ENCODE peak calls at places on chromosomes 1 and 21, in seven cellular contexts. One of them, this sample, is unnamed.

GRCh38 chr1:68175621-68176398 is 56.5 kb downstream of the WLS start:
- DNase-seq in fibroblast of lung: peak; percentile 70
- DNase-seq in CD4-positive, alpha-beta T cell: no peak
- DNase-seq in B cell: no peak
- DNase-seq in neural crest cell: no peak
- DNase-seq in sigmoid colon: no peak
- DNase-seq in GM13977: no peak
- DNase-seq in this sample: no peak

GRCh38 chr1:217088521-217089221 is 365.4 kb upstream of the ESRRG start:
- DNase-seq in fibroblast of lung: peak; percentile 30
- DNase-seq in CD4-positive, alpha-beta T cell: no peak
- DNase-seq in B cell: no peak
- DNase-seq in neural crest cell: no peak
- DNase-seq in sigmoid colon: no peak
- DNase-seq in GM13977: no peak
- DNase-seq in this sample: no peak

GRCh38 chr1:115428676-115429075 is 90.6 kb upstream of the NGF start:
- DNase-seq in fibroblast of lung: peak; percentile 60
- DNase-seq in CD4-positive, alpha-beta T cell: no peak
- DNase-seq in B cell: no peak
- DNase-seq in neural crest cell: no peak
- DNase-seq in sigmoid colon: no peak
- DNase-seq in GM13977: no peak
- DNase-seq in this sample: no peak

GRCh38 chr1:45987204-45987603 is 145.2 kb downstream of the PIK3R3 start:
- DNase-seq in fibroblast of lung: no peak
- DNase-seq in CD4-positive, alpha-beta T cell: no peak
- DNase-seq in B cell: no peak
- DNase-seq in neural crest cell: no peak
- DNase-seq in sigmoid colon: no peak
- DNase-seq in GM13977: no peak
- DNase-seq in this sample: no peak

GRCh38 chr1:2468041-2468472 is 8.0 kb upstream of the PLCH2 start:
- DNase-seq in fibroblast of lung: peak; percentile 20
- DNase-seq in CD4-positive, alpha-beta T cell: peak; percentile 33
- DNase-seq in B cell: no peak
- DNase-seq in neural crest cell: peak; percentile 65
- DNase-seq in sigmoid colon: no peak
- DNase-seq in GM13977: peak; percentile 72
- DNase-seq in this sample: no peak

GRCh38 chr1:7470904-7471638 is 300.0 kb upstream of the VAMP3 start:
- DNase-seq in fibroblast of lung: peak; percentile 98
- DNase-seq in CD4-positive, alpha-beta T cell: no peak
- DNase-seq in B cell: no peak
- DNase-seq in neural crest cell: no peak
- DNase-seq in sigmoid colon: peak; percentile 92
- DNase-seq in GM13977: no peak
- DNase-seq in this sample: peak; percentile 53

GRCh38 chr1:25502957-25503356 is 40.4 kb upstream of the LDLRAP1 start:
- DNase-seq in fibroblast of lung: peak; percentile 65
- DNase-seq in CD4-positive, alpha-beta T cell: no peak
- DNase-seq in B cell: no peak
- DNase-seq in neural crest cell: no peak
- DNase-seq in sigmoid colon: peak; percentile 40
- DNase-seq in GM13977: no peak
- DNase-seq in this sample: no peak

GRCh38 chr1:25486602-25487001 is 55.9 kb downstream of the MACO1 start:
- DNase-seq in fibroblast of lung: peak; percentile 44
- DNase-seq in CD4-positive, alpha-beta T cell: no peak
- DNase-seq in B cell: no peak
- DNase-seq in neural crest cell: no peak
- DNase-seq in sigmoid colon: no peak
- DNase-seq in GM13977: no peak
- DNase-seq in this sample: no peak

GRCh38 chr1:181557313-181557712 is 74.0 kb downstream of the CACNA1E start:
- DNase-seq in fibroblast of lung: no peak
- DNase-seq in CD4-positive, alpha-beta T cell: no peak
- DNase-seq in B cell: no peak
- DNase-seq in neural crest cell: no peak
- DNase-seq in sigmoid colon: no peak
- DNase-seq in GM13977: no peak
- DNase-seq in this sample: no peak

GRCh38 chr1:240138867-240139266 is 47.2 kb downstream of the FMN2 start:
- DNase-seq in fibroblast of lung: no peak
- DNase-seq in CD4-positive, alpha-beta T cell: no peak
- DNase-seq in B cell: no peak
- DNase-seq in neural crest cell: no peak
- DNase-seq in sigmoid colon: no peak
- DNase-seq in GM13977: no peak
- DNase-seq in this sample: no peak

GRCh38 chr1:23019851-23020625 is 770 bp downstream of the KDM1A start:
- DNase-seq in fibroblast of lung: peak; percentile 51
- DNase-seq in CD4-positive, alpha-beta T cell: peak; percentile 2
- DNase-seq in B cell: no peak
- DNase-seq in neural crest cell: peak; percentile 44
- DNase-seq in sigmoid colon: peak; percentile 67
- DNase-seq in GM13977: peak; percentile 64
- DNase-seq in this sample: no peak

GRCh38 chr1:77459881-77460280 is 178.1 kb downstream of the AK5 start:
- DNase-seq in fibroblast of lung: peak; percentile 44
- DNase-seq in CD4-positive, alpha-beta T cell: no peak
- DNase-seq in B cell: no peak
- DNase-seq in neural crest cell: no peak
- DNase-seq in sigmoid colon: no peak
- DNase-seq in GM13977: no peak
- DNase-seq in this sample: no peak

GRCh38 chr1:145918992-145919939 is 749 bp upstream of the PEX11B start:
- DNase-seq in fibroblast of lung: peak; percentile 65
- DNase-seq in CD4-positive, alpha-beta T cell: no peak
- DNase-seq in B cell: no peak
- DNase-seq in neural crest cell: no peak
- DNase-seq in sigmoid colon: peak; percentile 85
- DNase-seq in GM13977: peak; percentile 31
- DNase-seq in this sample: no peak

GRCh38 chr1:109214695-109215623 is 1.2 kb downstream of the SARS1 start:
- DNase-seq in fibroblast of lung: peak; percentile 89
- DNase-seq in CD4-positive, alpha-beta T cell: no peak
- DNase-seq in B cell: no peak
- DNase-seq in neural crest cell: no peak
- DNase-seq in sigmoid colon: peak; percentile 75
- DNase-seq in GM13977: peak; percentile 56
- DNase-seq in this sample: no peak

GRCh38 chr1:24745711-24746582 is 700 bp downstream of the CLIC4 start:
- DNase-seq in fibroblast of lung: peak; percentile 63
- DNase-seq in CD4-positive, alpha-beta T cell: no peak
- DNase-seq in B cell: no peak
- DNase-seq in neural crest cell: peak; percentile 22
- DNase-seq in sigmoid colon: peak; percentile 90
- DNase-seq in GM13977: no peak
- DNase-seq in this sample: no peak

GRCh38 chr1:205541161-205541886 is 36.9 kb downstream of the CDK18 start:
- DNase-seq in fibroblast of lung: no peak
- DNase-seq in CD4-positive, alpha-beta T cell: no peak
- DNase-seq in B cell: no peak
- DNase-seq in neural crest cell: no peak
- DNase-seq in sigmoid colon: no peak
- DNase-seq in GM13977: no peak
- DNase-seq in this sample: peak; percentile 6

GRCh38 chr1:87594736-87595383 is 266.2 kb downstream of the LMO4 start:
- DNase-seq in fibroblast of lung: no peak
- DNase-seq in CD4-positive, alpha-beta T cell: no peak
- DNase-seq in B cell: no peak
- DNase-seq in neural crest cell: no peak
- DNase-seq in sigmoid colon: no peak
- DNase-seq in GM13977: no peak
- DNase-seq in this sample: no peak

GRCh38 chr21:46289655-46290178 is 3.6 kb downstream of the YBEY start:
- DNase-seq in fibroblast of lung: no peak
- DNase-seq in CD4-positive, alpha-beta T cell: no peak
- DNase-seq in B cell: no peak
- DNase-seq in neural crest cell: no peak
- DNase-seq in sigmoid colon: no peak
- DNase-seq in GM13977: no peak
- DNase-seq in this sample: no peak

GRCh38 chr1:87034351-87034750 is 119.9 kb downstream of the HS2ST1 start:
- DNase-seq in fibroblast of lung: no peak
- DNase-seq in CD4-positive, alpha-beta T cell: no peak
- DNase-seq in B cell: no peak
- DNase-seq in neural crest cell: no peak
- DNase-seq in sigmoid colon: no peak
- DNase-seq in GM13977: no peak
- DNase-seq in this sample: no peak

GRCh38 chr1:70528591-70529333 is 117.7 kb downstream of the CTH start:
- DNase-seq in fibroblast of lung: peak; percentile 24
- DNase-seq in CD4-positive, alpha-beta T cell: no peak
- DNase-seq in B cell: no peak
- DNase-seq in neural crest cell: peak; percentile 35
- DNase-seq in sigmoid colon: no peak
- DNase-seq in GM13977: peak; percentile 38
- DNase-seq in this sample: no peak
- TF ChIP-seq CTCF in fibroblast of lung: peak; percentile 77
- TF ChIP-seq CTCF in CD4-positive, alpha-beta T cell: peak; percentile 40
- TF ChIP-seq CTCF in B cell: peak; percentile 34
- TF ChIP-seq CTCF in neural crest cell: peak; percentile 75
- TF ChIP-seq CTCF in sigmoid colon: peak; percentile 40
- TF ChIP-seq CTCF in GM13977: peak; percentile 71
- TF ChIP-seq CTCF in this sample: no peak

GRCh38 chr1:228318823-228319241 is 87.8 kb downstream of the TRIM11 start:
- DNase-seq in fibroblast of lung: no peak
- DNase-seq in CD4-positive, alpha-beta T cell: no peak
- DNase-seq in B cell: peak; percentile 14
- DNase-seq in neural crest cell: no peak
- DNase-seq in sigmoid colon: no peak
- DNase-seq in GM13977: no peak
- DNase-seq in this sample: no peak

GRCh38 chr1:228321478-228321877 is 85.2 kb downstream of the TRIM11 start:
- DNase-seq in fibroblast of lung: no peak
- DNase-seq in CD4-positive, alpha-beta T cell: no peak
- DNase-seq in B cell: peak; percentile 13
- DNase-seq in neural crest cell: no peak
- DNase-seq in sigmoid colon: no peak
- DNase-seq in GM13977: no peak
- DNase-seq in this sample: no peak

GRCh38 chr1:228319352-228320088 is 87.1 kb downstream of the TRIM11 start:
- DNase-seq in fibroblast of lung: no peak
- DNase-seq in CD4-positive, alpha-beta T cell: no peak
- DNase-seq in B cell: peak; percentile 9
- DNase-seq in neural crest cell: no peak
- DNase-seq in sigmoid colon: no peak
- DNase-seq in GM13977: no peak
- DNase-seq in this sample: no peak

GRCh38 chr1:228321895-228322294 is 84.7 kb downstream of the TRIM11 start:
- DNase-seq in fibroblast of lung: no peak
- DNase-seq in CD4-positive, alpha-beta T cell: no peak
- DNase-seq in B cell: peak; percentile 11
- DNase-seq in neural crest cell: no peak
- DNase-seq in sigmoid colon: no peak
- DNase-seq in GM13977: no peak
- DNase-seq in this sample: no peak

GRCh38 chr1:228320394-228320793 is 86.2 kb downstream of the TRIM11 start:
- DNase-seq in fibroblast of lung: no peak
- DNase-seq in CD4-positive, alpha-beta T cell: no peak
- DNase-seq in B cell: no peak
- DNase-seq in neural crest cell: no peak
- DNase-seq in sigmoid colon: no peak
- DNase-seq in GM13977: no peak
- DNase-seq in this sample: no peak
- TF ChIP-seq CTCF in fibroblast of lung: no peak
- TF ChIP-seq CTCF in CD4-positive, alpha-beta T cell: no peak
- TF ChIP-seq CTCF in B cell: no peak
- TF ChIP-seq CTCF in neural crest cell: no peak
- TF ChIP-seq CTCF in sigmoid colon: no peak
- TF ChIP-seq CTCF in GM13977: no peak
- TF ChIP-seq CTCF in this sample: no peak

DNA sequence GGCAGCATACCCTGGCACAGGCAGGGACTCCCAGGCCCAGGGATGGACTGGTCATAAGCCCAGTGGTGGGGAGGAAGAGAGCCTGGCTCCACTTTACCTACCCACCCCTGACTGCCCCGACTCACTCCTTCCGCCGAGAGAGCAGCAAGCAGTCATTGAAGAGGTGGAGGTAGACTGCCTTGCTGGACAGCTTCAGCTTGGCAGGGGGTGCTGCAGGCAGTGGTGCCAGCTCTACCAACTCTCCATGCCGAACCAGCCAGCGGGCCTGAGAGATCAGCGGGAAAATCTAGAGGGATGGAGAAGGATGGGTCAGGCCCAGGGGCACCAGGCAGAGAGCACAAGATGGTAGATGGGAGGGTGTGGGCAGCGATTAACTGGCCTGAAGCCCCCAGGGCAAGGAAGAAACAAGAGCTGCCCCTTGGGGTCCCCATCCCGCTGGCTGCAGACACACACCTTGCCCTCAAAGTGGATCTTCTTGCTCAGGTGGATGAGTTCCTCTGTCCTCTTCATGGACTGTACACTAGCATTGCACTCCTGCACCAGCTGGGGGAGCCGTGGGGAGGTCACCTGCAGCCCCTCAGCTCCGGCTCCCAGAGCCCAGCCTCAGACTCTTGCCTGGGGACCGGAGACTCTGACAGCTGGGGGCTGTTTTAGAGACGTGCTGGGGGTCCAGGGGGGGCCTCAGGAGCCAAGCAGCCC is 7.7 kb downstream of the ARHGEF19 start:
- DNase-seq in fibroblast of lung: no peak
- DNase-seq in CD4-positive, alpha-beta T cell: peak; percentile 41
- DNase-seq in B cell: no peak
- DNase-seq in neural crest cell: no peak
- DNase-seq in sigmoid colon: peak; percentile 73
- DNase-seq in GM13977: peak; percentile 50
- DNase-seq in this sample: no peak
- TF ChIP-seq CTCF in fibroblast of lung: peak; percentile 26
- TF ChIP-seq CTCF in CD4-positive, alpha-beta T cell: peak; percentile 19
- TF ChIP-seq CTCF in B cell: no peak
- TF ChIP-seq CTCF in neural crest cell: peak; percentile 48
- TF ChIP-seq CTCF in sigmoid colon: peak; percentile 15
- TF ChIP-seq CTCF in GM13977: peak; percentile 64
- TF ChIP-seq CTCF in this sample: no peak

GRCh38 chr1:32786856-32787255 is 30.3 kb downstream of the YARS1 start:
- DNase-seq in fibroblast of lung: peak; percentile 46
- DNase-seq in CD4-positive, alpha-beta T cell: no peak
- DNase-seq in B cell: no peak
- DNase-seq in neural crest cell: no peak
- DNase-seq in sigmoid colon: no peak
- DNase-seq in GM13977: no peak
- DNase-seq in this sample: no peak
- TF ChIP-seq CTCF in fibroblast of lung: peak; percentile 29
- TF ChIP-seq CTCF in CD4-positive, alpha-beta T cell: no peak
- TF ChIP-seq CTCF in B cell: no peak
- TF ChIP-seq CTCF in neural crest cell: peak; percentile 62
- TF ChIP-seq CTCF in sigmoid colon: no peak
- TF ChIP-seq CTCF in GM13977: peak; percentile 13
- TF ChIP-seq CTCF in this sample: no peak

DNA sequence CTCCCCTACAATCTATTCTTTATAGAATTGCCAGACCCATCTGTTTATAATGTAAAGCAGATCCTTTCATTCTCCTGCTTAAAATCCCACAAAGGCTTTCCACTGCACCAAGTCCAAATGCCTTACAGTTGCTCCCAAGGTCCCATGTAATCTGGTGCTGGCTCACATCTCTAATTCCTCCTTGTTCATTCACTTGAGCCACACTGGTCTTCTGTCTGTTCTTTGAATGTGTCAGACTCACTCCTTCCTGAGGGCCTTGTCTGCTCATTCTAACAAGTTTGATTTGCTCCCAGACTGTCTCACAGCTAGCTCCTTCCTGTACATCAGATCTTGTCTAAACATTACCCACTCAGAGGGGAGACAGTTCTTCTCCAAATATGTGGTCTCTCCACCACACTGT is 38.9 kb downstream of the ALG14 start:
- DNase-seq in fibroblast of lung: peak; percentile 70
- DNase-seq in CD4-positive, alpha-beta T cell: no peak
- DNase-seq in B cell: no peak
- DNase-seq in neural crest cell: no peak
- DNase-seq in sigmoid colon: no peak
- DNase-seq in GM13977: no peak
- DNase-seq in this sample: no peak
- TF ChIP-seq CTCF in fibroblast of lung: no peak
- TF ChIP-seq CTCF in CD4-positive, alpha-beta T cell: no peak
- TF ChIP-seq CTCF in B cell: no peak
- TF ChIP-seq CTCF in neural crest cell: no peak
- TF ChIP-seq CTCF in sigmoid colon: no peak
- TF ChIP-seq CTCF in GM13977: no peak
- TF ChIP-seq CTCF in this sample: no peak

This sample was measured in omental fat pad.